ENCODE peak calls at places on chromosomes 6 and 20, in seven cellular contexts. One of them, this sample, is unnamed.
A peak's percentile ranks its signal among the peaks of the same experiment; 100 is the strongest.

GRCh38 chr6:87115402-87116135 is 20.7 kb upstream of the CGA start:
- DNase-seq in omental fat pad: no peak
- DNase-seq in endothelial cell: no peak
- DNase-seq in foreskin keratinocyte: no peak
- DNase-seq in WERI-Rb-1: no peak
- DNase-seq in brain microvascular endothelial cell: no peak
- DNase-seq in adrenal gland: no peak
- DNase-seq in this sample: no peak

GRCh38 chr6:90233994-90234393 is 62.6 kb downstream of the BACH2 start:
- DNase-seq in omental fat pad: no peak
- DNase-seq in endothelial cell: no peak
- DNase-seq in foreskin keratinocyte: no peak
- DNase-seq in WERI-Rb-1: no peak
- DNase-seq in brain microvascular endothelial cell: no peak
- DNase-seq in adrenal gland: no peak
- DNase-seq in this sample: no peak

GRCh38 chr6:2229039-2229438 is 16.4 kb downstream of the GMDS start:
- DNase-seq in omental fat pad: no peak
- DNase-seq in endothelial cell: no peak
- DNase-seq in foreskin keratinocyte: no peak
- DNase-seq in WERI-Rb-1: no peak
- DNase-seq in brain microvascular endothelial cell: no peak
- DNase-seq in adrenal gland: no peak
- DNase-seq in this sample: no peak

GRCh38 chr6:21026576-21027273 is 492.5 kb downstream of the CDKAL1 start:
- DNase-seq in omental fat pad: no peak
- DNase-seq in endothelial cell: no peak
- DNase-seq in foreskin keratinocyte: peak; percentile 90
- DNase-seq in WERI-Rb-1: no peak
- DNase-seq in brain microvascular endothelial cell: peak; percentile 60
- DNase-seq in adrenal gland: no peak
- DNase-seq in this sample: no peak

GRCh38 chr20:54028276-54029011 is 42.0 kb downstream of the BCAS1 start:
- DNase-seq in omental fat pad: no peak
- DNase-seq in endothelial cell: no peak
- DNase-seq in foreskin keratinocyte: no peak
- DNase-seq in WERI-Rb-1: no peak
- DNase-seq in brain microvascular endothelial cell: no peak
- DNase-seq in adrenal gland: no peak
- DNase-seq in this sample: no peak

GRCh38 chr6:33748851-33749250 is 2.1 kb upstream of the IP6K3 start:
- DNase-seq in omental fat pad: no peak
- DNase-seq in endothelial cell: no peak
- DNase-seq in foreskin keratinocyte: no peak
- DNase-seq in WERI-Rb-1: no peak
- DNase-seq in brain microvascular endothelial cell: no peak
- DNase-seq in adrenal gland: no peak
- DNase-seq in this sample: no peak

GRCh38 chr6:37068523-37069270 is 63.2 kb downstream of the FGD2 start:
- DNase-seq in omental fat pad: no peak
- DNase-seq in endothelial cell: no peak
- DNase-seq in foreskin keratinocyte: no peak
- DNase-seq in WERI-Rb-1: no peak
- DNase-seq in brain microvascular endothelial cell: no peak
- DNase-seq in adrenal gland: no peak
- DNase-seq in this sample: no peak

GRCh38 chr20:33685328-33686007 is 717 bp downstream of the E2F1 start:
- DNase-seq in omental fat pad: no peak
- DNase-seq in endothelial cell: no peak
- DNase-seq in foreskin keratinocyte: peak; percentile 22
- DNase-seq in WERI-Rb-1: peak; percentile 51
- DNase-seq in brain microvascular endothelial cell: no peak
- DNase-seq in adrenal gland: no peak
- DNase-seq in this sample: peak; percentile 89

GRCh38 chr6:149184523-149184922 is 133.0 kb upstream of the TAB2 start:
- DNase-seq in omental fat pad: no peak
- DNase-seq in endothelial cell: no peak
- DNase-seq in foreskin keratinocyte: no peak
- DNase-seq in WERI-Rb-1: no peak
- DNase-seq in brain microvascular endothelial cell: no peak
- DNase-seq in adrenal gland: no peak
- DNase-seq in this sample: no peak

GRCh38 chr6:101146389-101146788 is 247.1 kb upstream of the GRIK2 start:
- DNase-seq in omental fat pad: no peak
- DNase-seq in endothelial cell: no peak
- DNase-seq in foreskin keratinocyte: no peak
- DNase-seq in WERI-Rb-1: no peak
- DNase-seq in brain microvascular endothelial cell: peak; percentile 88
- DNase-seq in adrenal gland: no peak
- DNase-seq in this sample: no peak

GRCh38 chr6:43506667-43507471 is 3.3 kb downstream of the LRRC73 start:
- DNase-seq in omental fat pad: peak; percentile 64
- DNase-seq in endothelial cell: peak; percentile 87
- DNase-seq in foreskin keratinocyte: peak; percentile 50
- DNase-seq in WERI-Rb-1: peak; percentile 91
- DNase-seq in brain microvascular endothelial cell: peak; percentile 78
- DNase-seq in adrenal gland: peak; percentile 86
- DNase-seq in this sample: peak; percentile 83

GRCh38 chr20:13610205-13610604 is 28.5 kb downstream of the TASP1 start:
- DNase-seq in omental fat pad: no peak
- DNase-seq in endothelial cell: peak; percentile 14
- DNase-seq in foreskin keratinocyte: no peak
- DNase-seq in WERI-Rb-1: peak; percentile 22
- DNase-seq in brain microvascular endothelial cell: no peak
- DNase-seq in adrenal gland: no peak
- DNase-seq in this sample: peak; percentile 59

GRCh38 chr20:49687595-49688567 is 25.8 kb downstream of the B4GALT5 start:
- DNase-seq in omental fat pad: no peak
- DNase-seq in endothelial cell: no peak
- DNase-seq in foreskin keratinocyte: no peak
- DNase-seq in WERI-Rb-1: no peak
- DNase-seq in brain microvascular endothelial cell: no peak
- DNase-seq in adrenal gland: no peak
- DNase-seq in this sample: no peak

GRCh38 chr20:1297486-1297885 is 31.4 kb downstream of the SNPH start:
- DNase-seq in omental fat pad: no peak
- DNase-seq in endothelial cell: no peak
- DNase-seq in foreskin keratinocyte: no peak
- DNase-seq in WERI-Rb-1: no peak
- DNase-seq in brain microvascular endothelial cell: no peak
- DNase-seq in adrenal gland: no peak
- DNase-seq in this sample: no peak

GRCh38 chr6:47633141-47633540 is 65.2 kb upstream of the ADGRF4 start:
- DNase-seq in omental fat pad: no peak
- DNase-seq in endothelial cell: no peak
- DNase-seq in foreskin keratinocyte: peak; percentile 45
- DNase-seq in WERI-Rb-1: peak; percentile 55
- DNase-seq in brain microvascular endothelial cell: no peak
- DNase-seq in adrenal gland: no peak
- DNase-seq in this sample: no peak

GRCh38 chr6:159513914-159514313 is 179.1 kb downstream of the SOD2 start:
- DNase-seq in omental fat pad: no peak
- DNase-seq in endothelial cell: no peak
- DNase-seq in foreskin keratinocyte: no peak
- DNase-seq in WERI-Rb-1: no peak
- DNase-seq in brain microvascular endothelial cell: no peak
- DNase-seq in adrenal gland: no peak
- DNase-seq in this sample: no peak

GRCh38 chr6:6007311-6008113 is 787 bp upstream of the NRN1 start:
- DNase-seq in omental fat pad: no peak
- DNase-seq in endothelial cell: peak; percentile 54
- DNase-seq in foreskin keratinocyte: no peak
- DNase-seq in WERI-Rb-1: peak; percentile 89
- DNase-seq in brain microvascular endothelial cell: peak; percentile 12
- DNase-seq in adrenal gland: no peak
- DNase-seq in this sample: peak; percentile 77

GRCh38 chr20:32207626-32208498 is at the start of the genes PLAGL2 and POFUT1:
- DNase-seq in omental fat pad: peak; percentile 59
- DNase-seq in endothelial cell: peak; percentile 87
- DNase-seq in foreskin keratinocyte: peak; percentile 63
- DNase-seq in WERI-Rb-1: peak; percentile 85
- DNase-seq in brain microvascular endothelial cell: peak; percentile 65
- DNase-seq in adrenal gland: peak; percentile 81
- DNase-seq in this sample: peak; percentile 97
- TF ChIP-seq CTCF in omental fat pad: no peak
- TF ChIP-seq CTCF in endothelial cell: no peak
- TF ChIP-seq CTCF in foreskin keratinocyte: peak; percentile 59
- TF ChIP-seq CTCF in WERI-Rb-1: peak; percentile 36
- TF ChIP-seq CTCF in brain microvascular endothelial cell: no peak
- TF ChIP-seq CTCF in adrenal gland: no peak
- TF ChIP-seq CTCF in this sample: no peak

DNA sequence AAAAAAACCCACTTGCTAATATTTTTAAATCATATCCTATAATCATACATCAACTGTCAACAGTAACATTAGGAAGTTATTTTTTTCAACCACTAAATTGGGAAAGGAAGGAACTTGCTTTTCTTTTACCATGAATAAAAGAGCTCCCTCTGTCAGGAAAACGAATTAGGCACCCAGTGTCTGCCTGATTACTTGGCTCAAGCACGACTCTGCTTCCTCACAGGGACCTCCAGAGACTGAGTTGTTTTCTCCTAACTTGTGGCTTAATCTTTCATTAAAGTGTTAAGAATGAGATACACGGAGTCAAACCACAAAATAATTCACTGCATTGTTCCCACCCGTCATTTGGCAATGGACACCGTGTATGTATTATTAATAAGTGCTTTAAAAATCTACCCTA is 1405.1 kb upstream of the EYS start:
- DNase-seq in omental fat pad: no peak
- DNase-seq in endothelial cell: no peak
- DNase-seq in foreskin keratinocyte: no peak
- DNase-seq in WERI-Rb-1: no peak
- DNase-seq in brain microvascular endothelial cell: no peak
- DNase-seq in adrenal gland: no peak
- DNase-seq in this sample: no peak
- TF ChIP-seq CTCF in omental fat pad: no peak
- TF ChIP-seq CTCF in endothelial cell: no peak
- TF ChIP-seq CTCF in foreskin keratinocyte: no peak
- TF ChIP-seq CTCF in WERI-Rb-1: no peak
- TF ChIP-seq CTCF in brain microvascular endothelial cell: no peak
- TF ChIP-seq CTCF in adrenal gland: no peak
- TF ChIP-seq CTCF in this sample: no peak

GRCh38 chr6:109397020-109397419 is 14.8 kb upstream of the CD164 start:
- DNase-seq in omental fat pad: no peak
- DNase-seq in endothelial cell: no peak
- DNase-seq in foreskin keratinocyte: no peak
- DNase-seq in WERI-Rb-1: no peak
- DNase-seq in brain microvascular endothelial cell: no peak
- DNase-seq in adrenal gland: no peak
- DNase-seq in this sample: no peak
- TF ChIP-seq CTCF in omental fat pad: no peak
- TF ChIP-seq CTCF in endothelial cell: no peak
- TF ChIP-seq CTCF in foreskin keratinocyte: peak; percentile 58
- TF ChIP-seq CTCF in WERI-Rb-1: no peak
- TF ChIP-seq CTCF in brain microvascular endothelial cell: peak; percentile 42
- TF ChIP-seq CTCF in adrenal gland: peak; percentile 54
- TF ChIP-seq CTCF in this sample: no peak

DNA sequence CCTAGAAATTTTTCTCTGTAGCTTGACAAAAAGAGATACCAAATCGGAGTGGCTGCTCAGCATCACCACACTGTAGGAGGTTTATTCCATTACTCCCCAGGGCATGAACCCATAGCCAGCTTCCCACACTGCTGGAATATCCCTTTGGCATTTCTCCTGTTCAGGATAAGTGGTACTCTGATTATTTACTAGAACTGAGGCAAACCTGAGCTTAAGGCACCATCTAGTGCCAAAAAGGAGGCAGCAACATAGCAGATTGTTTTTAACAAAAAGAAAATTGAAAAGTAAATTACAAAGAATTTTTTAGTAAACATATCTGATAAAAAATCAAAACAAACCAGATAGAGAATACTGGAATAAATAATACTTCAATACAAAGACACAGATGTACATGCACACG is 181.7 kb downstream of the WDR27 start:
- DNase-seq in omental fat pad: no peak
- DNase-seq in endothelial cell: no peak
- DNase-seq in foreskin keratinocyte: no peak
- DNase-seq in WERI-Rb-1: no peak
- DNase-seq in brain microvascular endothelial cell: peak; percentile 27
- DNase-seq in adrenal gland: no peak
- DNase-seq in this sample: no peak
- TF ChIP-seq CTCF in omental fat pad: no peak
- TF ChIP-seq CTCF in endothelial cell: no peak
- TF ChIP-seq CTCF in foreskin keratinocyte: peak; percentile 63
- TF ChIP-seq CTCF in WERI-Rb-1: no peak
- TF ChIP-seq CTCF in brain microvascular endothelial cell: peak; percentile 55
- TF ChIP-seq CTCF in adrenal gland: peak; percentile 37
- TF ChIP-seq CTCF in this sample: no peak

GRCh38 chr20:3045816-3046676 is at the start of gene MRPS26:
- DNase-seq in omental fat pad: peak; percentile 51
- DNase-seq in endothelial cell: peak; percentile 87
- DNase-seq in foreskin keratinocyte: peak; percentile 83
- DNase-seq in WERI-Rb-1: peak; percentile 92
- DNase-seq in brain microvascular endothelial cell: peak; percentile 70
- DNase-seq in adrenal gland: peak; percentile 92
- DNase-seq in this sample: peak; percentile 94

GRCh38 chr20:3042621-3043020 is 801 bp upstream of the GNRH2 start:
- DNase-seq in omental fat pad: no peak
- DNase-seq in endothelial cell: no peak
- DNase-seq in foreskin keratinocyte: no peak
- DNase-seq in WERI-Rb-1: no peak
- DNase-seq in brain microvascular endothelial cell: no peak
- DNase-seq in adrenal gland: peak; percentile 55
- DNase-seq in this sample: no peak

GRCh38 chr20:3043381-3043780 is at the start of gene GNRH2:
- DNase-seq in omental fat pad: no peak
- DNase-seq in endothelial cell: no peak
- DNase-seq in foreskin keratinocyte: no peak
- DNase-seq in WERI-Rb-1: no peak
- DNase-seq in brain microvascular endothelial cell: no peak
- DNase-seq in adrenal gland: no peak
- DNase-seq in this sample: no peak

GRCh38 chr20:3045042-3045815 is 623 bp upstream of the MRPS26 start:
- DNase-seq in omental fat pad: peak; percentile 55
- DNase-seq in endothelial cell: no peak
- DNase-seq in foreskin keratinocyte: peak; percentile 73
- DNase-seq in WERI-Rb-1: peak; percentile 89
- DNase-seq in brain microvascular endothelial cell: peak; percentile 54
- DNase-seq in adrenal gland: peak; percentile 87
- DNase-seq in this sample: peak; percentile 84

DNA sequence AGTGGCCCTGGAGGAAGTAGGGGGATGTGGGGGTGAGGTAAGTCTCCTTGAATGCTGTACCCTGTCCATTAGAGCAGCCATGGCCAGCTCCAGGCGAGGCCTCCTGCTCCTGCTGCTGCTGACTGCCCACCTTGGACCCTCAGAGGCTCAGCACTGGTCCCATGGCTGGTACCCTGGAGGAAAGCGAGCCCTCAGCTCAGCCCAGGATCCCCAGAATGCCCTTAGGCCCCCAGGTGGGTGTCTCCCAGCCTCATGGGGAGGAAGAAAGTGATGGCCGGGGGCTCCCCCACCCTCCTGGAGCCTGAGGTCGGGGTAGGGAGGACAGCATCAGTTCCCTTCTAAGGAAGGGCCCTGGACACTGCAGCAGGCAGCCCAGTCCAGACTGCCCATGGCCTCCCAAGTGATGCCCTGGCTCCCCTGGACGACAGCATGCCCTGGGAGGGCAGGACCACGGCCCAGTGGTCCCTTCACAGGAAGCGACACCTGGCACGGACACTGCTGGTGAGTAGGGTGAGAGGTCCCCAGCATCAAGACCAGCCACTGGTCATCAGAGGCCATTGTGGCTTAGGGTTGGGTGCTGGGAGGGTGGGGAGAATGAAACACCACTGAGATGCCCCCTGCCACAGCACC is 1.0 kb downstream of the GNRH2 start:
- DNase-seq in omental fat pad: no peak
- DNase-seq in endothelial cell: no peak
- DNase-seq in foreskin keratinocyte: no peak
- DNase-seq in WERI-Rb-1: no peak
- DNase-seq in brain microvascular endothelial cell: no peak
- DNase-seq in adrenal gland: no peak
- DNase-seq in this sample: no peak
- TF ChIP-seq CTCF in omental fat pad: no peak
- TF ChIP-seq CTCF in endothelial cell: no peak
- TF ChIP-seq CTCF in foreskin keratinocyte: no peak
- TF ChIP-seq CTCF in WERI-Rb-1: no peak
- TF ChIP-seq CTCF in brain microvascular endothelial cell: no peak
- TF ChIP-seq CTCF in adrenal gland: no peak
- TF ChIP-seq CTCF in this sample: no peak